ENCODE peak calls at places on chromosomes 2 and 18, in seven cellular contexts. One of them, this sample, is unnamed.

GRCh38 chr2:139228276-139228675 is 448.1 kb upstream of the NXPH2 start:
- DNase-seq in lung microvascular endothelial cell: no peak
- DNase-seq in AG08395: no peak
- DNase-seq in HFF-Myc: no peak
- DNase-seq in CD8-positive, alpha-beta memory T cell: no peak
- DNase-seq in RPMI8226: no peak
- DNase-seq in naive B cell: no peak
- DNase-seq in this sample: no peak

GRCh38 chr2:127155901-127156300 is 48.9 kb upstream of the BIN1 start:
- DNase-seq in lung microvascular endothelial cell: no peak
- DNase-seq in naive B cell: no peak
- DNase-seq in RPMI8226: no peak
- DNase-seq in AG08395: peak
- DNase-seq in HFF-Myc: no peak
- DNase-seq in CD8-positive, alpha-beta memory T cell: no peak
- DNase-seq in this sample: peak

GRCh38 chr2:148529745-148530144 is 114.8 kb upstream of the EPC2 start:
- DNase-seq in AG08395: no peak
- DNase-seq in naive B cell: no peak
- DNase-seq in HFF-Myc: no peak
- DNase-seq in lung microvascular endothelial cell: no peak
- DNase-seq in CD8-positive, alpha-beta memory T cell: no peak
- DNase-seq in RPMI8226: no peak
- DNase-seq in this sample: no peak

GRCh38 chr18:76447268-76447890 is 47.7 kb downstream of the ZNF516 start:
- DNase-seq in naive B cell: no peak
- DNase-seq in RPMI8226: no peak
- DNase-seq in HFF-Myc: no peak
- DNase-seq in AG08395: peak
- DNase-seq in CD8-positive, alpha-beta memory T cell: no peak
- DNase-seq in lung microvascular endothelial cell: peak
- DNase-seq in this sample: peak

GRCh38 chr2:224885836-224886547 is 156.3 kb downstream of the DOCK10 start:
- DNase-seq in RPMI8226: no peak
- DNase-seq in AG08395: peak
- DNase-seq in naive B cell: no peak
- DNase-seq in lung microvascular endothelial cell: peak
- DNase-seq in HFF-Myc: peak
- DNase-seq in CD8-positive, alpha-beta memory T cell: no peak
- DNase-seq in this sample: peak

GRCh38 chr18:36130039-36130831 is 536 bp downstream of the ELP2 start:
- DNase-seq in CD8-positive, alpha-beta memory T cell: no peak
- DNase-seq in RPMI8226: no peak
- DNase-seq in naive B cell: no peak
- DNase-seq in HFF-Myc: no peak
- DNase-seq in AG08395: no peak
- DNase-seq in lung microvascular endothelial cell: no peak
- DNase-seq in this sample: no peak

GRCh38 chr2:99079226-99079625 is 62.3 kb upstream of the C2orf15 start:
- DNase-seq in lung microvascular endothelial cell: no peak
- DNase-seq in naive B cell: no peak
- DNase-seq in AG08395: no peak
- DNase-seq in CD8-positive, alpha-beta memory T cell: no peak
- DNase-seq in RPMI8226: no peak
- DNase-seq in HFF-Myc: no peak
- DNase-seq in this sample: no peak

GRCh38 chr2:202171246-202171833 is 67.1 kb downstream of the SUMO1 start:
- DNase-seq in lung microvascular endothelial cell: peak
- DNase-seq in naive B cell: no peak
- DNase-seq in HFF-Myc: no peak
- DNase-seq in RPMI8226: no peak
- DNase-seq in AG08395: no peak
- DNase-seq in CD8-positive, alpha-beta memory T cell: no peak
- DNase-seq in this sample: peak

GRCh38 chr2:42136832-42137821 is 32.0 kb upstream of the EML4 start:
- DNase-seq in RPMI8226: no peak
- DNase-seq in AG08395: no peak
- DNase-seq in CD8-positive, alpha-beta memory T cell: no peak
- DNase-seq in lung microvascular endothelial cell: peak
- DNase-seq in HFF-Myc: no peak
- DNase-seq in naive B cell: no peak
- DNase-seq in this sample: no peak

This sample was measured in foreskin fibroblast.